ENCODE peak calls at places on chromosomes 11 and 22, in nine cellular contexts. O is NCI-H345, P is left cardiac atrium, W is SHP77, N is SJCRH30, X is dorsolateral prefrontal cortex, V is mesothelial cell of epicardium, Y is DND-41, D is M059J. G is an unnamed sample.
A peak's percentile ranks its signal among the peaks of the same experiment; 100 is the strongest.

GRCh38 chr11:47394322-47395224 is 13.8 kb upstream of the SLC39A13 start:
- DNase-seq in O (no peak), P (peak; percentile 79), W (peak; percentile 61), N (no peak), X (no peak), V (no peak), Y (peak; percentile 56), D (no peak), G (no peak)

GRCh38 chr11:68845351-68846002 is 3.8 kb upstream of the CPT1A start:
- DNase-seq in O (no peak), P (no peak), W (peak; percentile 28), N (no peak), X (no peak), V (no peak), Y (no peak), D (no peak), G (no peak)

GRCh38 chr11:6594142-6594768 is 9.2 kb downstream of the RRP8 start:
- DNase-seq in O (no peak), P (no peak), W (no peak), N (no peak), X (no peak), V (no peak), Y (no peak), D (no peak), G (no peak)

GRCh38 chr11:61516675-61517516 is 8.3 kb downstream of the LRRC10B start:
- DNase-seq in O (peak; percentile 17), P (no peak), W (no peak), N (peak; percentile 77), X (no peak), V (no peak), Y (peak; percentile 58), D (peak; percentile 16), G (peak; percentile 43)

GRCh38 chr11:64900263-64900678 is 16.7 kb downstream of the ATG2A start:
- DNase-seq in O (no peak), P (no peak), W (no peak), N (no peak), X (no peak), V (no peak), Y (no peak), D (peak; percentile 14), G (no peak)

GRCh38 chr11:131423715-131424114 is 53.3 kb downstream of the NTM start:
- DNase-seq in O (no peak), P (no peak), W (no peak), N (no peak), X (no peak), V (no peak), Y (no peak), D (peak; percentile 17), G (no peak)

GRCh38 chr11:133501643-133502535 is 30.4 kb downstream of the OPCML start:
- DNase-seq in O (no peak), P (peak; percentile 41), W (no peak), N (no peak), X (no peak), V (no peak), Y (no peak), D (no peak), G (no peak)

GRCh38 chr22:22662095-22662494 is 17.7 kb downstream of the GGTLC2 start:
- DNase-seq in O (no peak), P (no peak), W (no peak), N (no peak), X (no peak), V (no peak), Y (no peak), D (no peak), G (no peak)

GRCh38 chr11:79396674-79397073 is 44.2 kb downstream of the TENM4 start:
- DNase-seq in O (no peak), P (no peak), W (no peak), N (no peak), X (no peak), V (no peak), Y (no peak), D (peak; percentile 91), G (no peak)

GRCh38 chr11:12502041-12502440 is 124.7 kb downstream of the PARVA start:
- DNase-seq in O (no peak), P (no peak), W (no peak), N (no peak), X (no peak), V (no peak), Y (no peak), D (peak; percentile 25), G (no peak)

GRCh38 chr22:19287076-19287724 is 4.3 kb downstream of the CLTCL1 start:
- DNase-seq in O (peak; percentile 77), P (no peak), W (peak; percentile 81), N (peak; percentile 93), X (no peak), V (no peak), Y (no peak), D (peak; percentile 8), G (peak; percentile 80)

GRCh38 chr22:46923394-46923793 is 160.9 kb downstream of the TBC1D22A start:
- DNase-seq in O (no peak), P (no peak), W (no peak), N (no peak), X (no peak), V (no peak), Y (no peak), D (no peak), G (no peak)

GRCh38 chr11:24234822-24235508 is 261.9 kb upstream of the LUZP2 start:
- DNase-seq in O (peak; percentile 27), P (no peak), W (no peak), N (peak; percentile 15), X (no peak), V (no peak), Y (no peak), D (peak; percentile 78), G (no peak)

GRCh38 chr11:113090716-113091577 is 129.7 kb downstream of the NCAM1 start:
- DNase-seq in O (peak; percentile 65), P (no peak), W (peak; percentile 4), N (no peak), X (no peak), V (no peak), Y (no peak), D (no peak), G (no peak)

GRCh38 chr11:77669848-77670511 is 32.4 kb upstream of the CLNS1A start:
- DNase-seq in O (no peak), P (no peak), W (peak; percentile 29), N (no peak), X (no peak), V (no peak), Y (no peak), D (peak; percentile 41), G (no peak)

GRCh38 chr11:134181707-134182106 is 42.1 kb downstream of the NCAPD3 start:
- DNase-seq in O (no peak), P (no peak), W (no peak), N (no peak), X (no peak), V (no peak), Y (no peak), D (no peak), G (no peak)

GRCh38 chr22:45009881-45010531 is at the start of gene PHF21B:
- DNase-seq in O (peak; percentile 75), P (peak; percentile 71), W (peak; percentile 41), N (peak; percentile 67), X (no peak), V (peak; percentile 86), Y (peak; percentile 89), D (peak; percentile 3), G (peak; percentile 20)

GRCh38 chr11:63573881-63574855 is 11.0 kb upstream of the PLAAT2 start:
- DNase-seq in O (no peak), P (peak; percentile 48), W (no peak), N (peak; percentile 97), X (no peak), V (no peak), Y (peak; percentile 82), D (peak; percentile 77), G (peak; percentile 40)

GRCh38 chr11:859394-860131 is 16.9 kb downstream of the TSPAN4 start:
- DNase-seq in O (peak; percentile 90), P (peak; percentile 88), W (no peak), N (peak; percentile 88), X (peak; percentile 75), V (peak; percentile 62), Y (peak; percentile 50), D (no peak), G (peak; percentile 77)

GRCh38 chr11:65593518-65594414 is 1.8 kb downstream of the KCNK7 start:
- DNase-seq in O (no peak), P (no peak), W (peak; percentile 57), N (peak; percentile 66), X (peak; percentile 61), V (no peak), Y (peak; percentile 59), D (no peak), G (no peak)

GRCh38 chr11:84524422-84525051 is 1102.6 kb downstream of the DLG2 start:
- DNase-seq in O (peak; percentile 2), P (no peak), W (peak; percentile 17), N (peak; percentile 36), X (no peak), V (no peak), Y (no peak), D (peak; percentile 6), G (no peak)

GRCh38 chr11:107669156-107669740 is 42.6 kb downstream of the SLN start:
- DNase-seq in O (no peak), P (no peak), W (no peak), N (no peak), X (no peak), V (no peak), Y (no peak), D (peak; percentile 32), G (no peak)

GRCh38 chr11:109037856-109038780 is 373.2 kb downstream of the DDX10 start:
- DNase-seq in O (no peak), P (peak; percentile 21), W (no peak), N (no peak), X (no peak), V (no peak), Y (no peak), D (peak; percentile 97), G (no peak)

GRCh38 chr22:36252754-36253522 is at the start of gene APOL1:
- DNase-seq in O (no peak), P (no peak), W (no peak), N (no peak), X (no peak), V (no peak), Y (peak; percentile 78), D (peak; percentile 71), G (no peak)

GRCh38 chr11:107116358-107116757 is 98.1 kb upstream of the GUCY1A2 start:
- DNase-seq in O (no peak), P (no peak), W (no peak), N (no peak), X (no peak), V (no peak), Y (no peak), D (peak; percentile 33), G (no peak)